ENCODE peak calls at places on chromosomes 16 and 17, in seven cellular contexts. P, K, T, A, W, L and E are unnamed samples.
A peak's percentile ranks its signal among the peaks of the same experiment; 100 is the strongest.

GRCh38 chr17:41656249-41657023 is 32.1 kb upstream of the KRT17 start:
- DNase-seq in A (no peak), T (no peak), W (no peak), P (no peak), K (no peak), L (no peak), E (no peak)

GRCh38 chr17:76707985-76708807 is 2.6 kb downstream of the MXRA7 start:
- DNase-seq in L (no peak), K (no peak), P (peak; percentile 68), T (no peak), A (no peak), W (no peak), E (no peak)

GRCh38 chr17:13756763-13757162 is 155.0 kb upstream of the HS3ST3A1 start:
- DNase-seq in P (no peak), W (no peak), T (no peak), K (no peak), L (no peak), A (no peak), E (peak; percentile 5)

GRCh38 chr17:62824290-62825135 is 16.4 kb upstream of the MARCHF10 start:
- DNase-seq in T (no peak), W (no peak), K (no peak), P (peak; percentile 94), A (no peak), L (no peak), E (no peak)

GRCh38 chr17:81578038-81578441 is 25.9 kb upstream of the FAAP100 start:
- DNase-seq in A (no peak), K (no peak), P (no peak), L (peak; percentile 9), T (no peak), W (no peak), E (no peak)

GRCh38 chr17:79919862-79920720 is 80.9 kb upstream of the CBX4 start:
- DNase-seq in P (no peak), L (no peak), K (no peak), T (no peak), W (no peak), A (no peak), E (no peak)

GRCh38 chr17:45405250-45406086 is 27.2 kb downstream of the ARHGAP27 start:
- DNase-seq in K (no peak), T (no peak), P (peak; percentile 87), L (no peak), A (no peak), W (no peak), E (no peak)

GRCh38 chr16:16004314-16004749 is 54.9 kb downstream of the ABCC1 start:
- DNase-seq in L (no peak), T (no peak), W (no peak), P (no peak), A (no peak), K (no peak), E (no peak)

GRCh38 chr17:50274142-50274944 is at the start of gene TMEM92:
- DNase-seq in W (no peak), P (peak; percentile 80), L (no peak), T (no peak), A (no peak), K (no peak), E (no peak)

GRCh38 chr16:88316151-88316550 is 66.6 kb upstream of the ZNF469 start:
- DNase-seq in W (no peak), A (no peak), K (no peak), P (no peak), T (no peak), L (no peak), E (no peak)

GRCh38 chr17:44348234-44348987 is 3.3 kb downstream of the GRN start:
- DNase-seq in K (no peak), A (peak; percentile 29), P (no peak), L (peak; percentile 89), T (no peak), W (no peak), E (no peak)

GRCh38 chr17:11825902-11826301 is 171.4 kb downstream of the ZNF18 start:
- DNase-seq in W (no peak), A (no peak), P (no peak), K (no peak), L (no peak), T (no peak), E (no peak)

GRCh38 chr16:77273815-77274214 is 74.6 kb downstream of the SYCE1L start:
- DNase-seq in L (no peak), P (peak; percentile 18), A (no peak), T (no peak), K (no peak), W (no peak), E (no peak)

GRCh38 chr16:23678430-23679273 is at the start of gene PLK1:
- DNase-seq in T (peak; percentile 58), L (peak; percentile 62), K (peak; percentile 44), P (peak; percentile 96), A (peak; percentile 86), W (peak; percentile 91), E (peak; percentile 91)

GRCh38 chr17:12691173-12691572 is 25.5 kb downstream of the MYOCD start:
- DNase-seq in L (no peak), T (no peak), A (no peak), P (no peak), K (no peak), W (no peak), E (no peak)

GRCh38 chr17:40702271-40702670 is 1.3 kb downstream of the KRT24 start:
- DNase-seq in A (no peak), K (no peak), W (no peak), L (no peak), T (no peak), P (no peak), E (no peak)

GRCh38 chr16:21997693-21998480 is 3.0 kb downstream of the PDZD9 start:
- DNase-seq in T (no peak), K (no peak), A (no peak), L (no peak), P (no peak), W (no peak), E (no peak)

GRCh38 chr16:81542609-81543570 is 98.3 kb downstream of the CMIP start:
- DNase-seq in L (no peak), A (no peak), K (no peak), P (peak; percentile 33), W (no peak), T (no peak), E (no peak)

GRCh38 chr17:17724307-17724921 is 43.2 kb downstream of the RAI1 start:
- DNase-seq in W (peak; percentile 18), T (no peak), L (no peak), P (peak; percentile 96), K (no peak), A (peak; percentile 44), E (peak; percentile 25)

GRCh38 chr17:40331743-40332641 is 23.0 kb downstream of the RARA start:
- DNase-seq in A (no peak), K (no peak), W (peak; percentile 42), T (no peak), P (no peak), L (no peak), E (no peak)

GRCh38 chr17:78771758-78772382 is 10.2 kb downstream of the CYTH1 start:
- DNase-seq in L (no peak), P (no peak), K (no peak), T (no peak), A (no peak), W (no peak), E (no peak)

GRCh38 chr17:43967251-43967875 is 13.6 kb upstream of the PYY start:
- DNase-seq in T (no peak), P (no peak), W (no peak), A (no peak), L (no peak), K (no peak), E (no peak)

GRCh38 chr16:31113420-31114124 is 3.9 kb upstream of the KAT8 start:
- DNase-seq in T (no peak), A (no peak), K (no peak), P (peak; percentile 68), L (no peak), W (no peak), E (no peak)

GRCh38 chr17:63528183-63528582 is 5.0 kb downstream of the KCNH6 start:
- DNase-seq in L (no peak), W (no peak), K (no peak), T (no peak), A (no peak), P (no peak), E (no peak)

GRCh38 chr17:33595783-33596182 is 302.7 kb upstream of the ASIC2 start:
- DNase-seq in A (no peak), T (no peak), P (no peak), K (no peak), W (no peak), L (no peak), E (no peak)

GRCh38 chr16:27779719-27780161 is 229.8 kb downstream of the KATNIP start:
- DNase-seq in W (no peak), L (no peak), P (peak; percentile 69), T (no peak), A (no peak), K (no peak), E (no peak)

GRCh38 chr16:67390816-67391423 is 2.4 kb downstream of the TPPP3 start:
- DNase-seq in A (no peak), T (no peak), K (no peak), W (no peak), P (no peak), L (no peak), E (no peak)

GRCh38 chr16:67926181-67926742 is 5.4 kb downstream of the CTRL start:
- DNase-seq in K (no peak), W (no peak), L (no peak), A (no peak), P (peak; percentile 17), T (no peak), E (no peak)

GRCh38 chr17:55635253-55635766 is 87.4 kb downstream of the TMEM100 start:
- DNase-seq in T (no peak), K (no peak), L (no peak), W (no peak), A (no peak), P (peak; percentile 92), E (no peak)